ENCODE peak calls at places on chromosomes 7 and 10, in six cellular contexts. C is HS-5; W is occipital lobe; B is AG09319; J is activated effector memory CD4-positive, alpha-beta T cell treated with Interleukin-2 at 50 U/mL for 16 hours; G is activated CD4-positive, alpha-beta T cell treated with anti-CD3 and anti-CD28 coated beads, Interleukin-2, amount 10 ng/mL, durations not matched to agents 7 days and 5 days. P is an unnamed sample.
A peak's percentile ranks its signal among the peaks of the same experiment; 100 is the strongest.

GRCh38 chr10:5545011-5545410 is 20.2 kb downstream of the CALML3 start:
- DNase-seq in B (no peak), G (no peak), C (no peak), J (no peak), W (no peak), P (no peak)

GRCh38 chr10:66964946-66965345 is 39.1 kb downstream of the LRRTM3 start:
- DNase-seq in G (no peak), B (no peak), C (no peak), J (no peak), W (no peak), P (no peak)

GRCh38 chr7:15571303-15571878 is 9.6 kb upstream of the AGMO start:
- DNase-seq in G (no peak), J (no peak), B (no peak), W (no peak), C (peak; percentile 24), P (no peak)

GRCh38 chr10:24363070-24363469 is 154.1 kb downstream of the KIAA1217 start:
- DNase-seq in W (no peak), G (no peak), J (no peak), C (no peak), B (no peak), P (no peak)

GRCh38 chr10:95395947-95396449 is 105.2 kb upstream of the PDLIM1 start:
- DNase-seq in C (no peak), B (no peak), G (no peak), J (no peak), W (no peak), P (no peak)

GRCh38 chr10:133544506-133544905 is 17.3 kb downstream of the CYP2E1 start:
- DNase-seq in B (no peak), J (no peak), C (no peak), G (no peak), W (no peak), P (no peak)

GRCh38 chr10:47050618-47051455 is 139.6 kb downstream of the PTPN20 start:
- DNase-seq in G (no peak), W (no peak), C (no peak), J (no peak), B (no peak), P (no peak)

GRCh38 chr7:8212638-8213037 is 49.3 kb downstream of the ICA1 start:
- DNase-seq in G (no peak), J (no peak), W (no peak), C (no peak), B (no peak), P (no peak)

GRCh38 chr10:94890264-94891022 is 48.0 kb upstream of the CYP2C9 start:
- DNase-seq in J (no peak), C (no peak), B (no peak), G (no peak), W (no peak), P (no peak)

GRCh38 chr7:27214587-27214950 is 14.7 kb upstream of the HOXA13 start:
- DNase-seq in G (no peak), B (no peak), C (no peak), J (no peak), W (no peak), P (no peak)

GRCh38 chr7:87146740-87147386 is 5.4 kb upstream of the DMTF1 start:
- DNase-seq in C (no peak), G (no peak), B (no peak), J (no peak), W (no peak), P (no peak)

GRCh38 chr10:29908977-29909376 is 150.4 kb downstream of the JCAD start:
- DNase-seq in C (no peak), G (peak; percentile 46), B (no peak), J (no peak), W (no peak), P (peak; percentile 78)

GRCh38 chr10:97991875-97992274 is 38.5 kb downstream of the CRTAC1 start:
- DNase-seq in C (no peak), G (no peak), J (no peak), W (no peak), B (no peak), P (peak; percentile 45)

GRCh38 chr7:82678716-82679115 is 235.1 kb upstream of the CACNA2D1 start:
- DNase-seq in B (no peak), G (peak; percentile 11), J (no peak), W (no peak), C (no peak), P (peak; percentile 25)

GRCh38 chr7:121561717-121562116 is 165.6 kb upstream of the FAM3C start:
- DNase-seq in W (no peak), J (no peak), B (no peak), C (no peak), G (no peak), P (peak; percentile 44)

GRCh38 chr10:35056686-35057085 is 33.5 kb downstream of the CUL2 start:
- DNase-seq in C (no peak), W (no peak), G (no peak), B (no peak), J (no peak), P (no peak)

GRCh38 chr10:68559872-68560200 is 301 bp upstream of the TET1 start:
- DNase-seq in W (no peak), B (no peak), G (no peak), C (no peak), J (no peak), P (peak; percentile 70)

GRCh38 chr7:135282621-135283295 is 49.1 kb downstream of the STRA8 start:
- DNase-seq in B (no peak), J (peak; percentile 8), C (no peak), W (no peak), G (peak; percentile 7), P (no peak)

GRCh38 chr7:134686782-134687181 is 40.1 kb downstream of the BPGM start:
- DNase-seq in W (no peak), B (no peak), G (no peak), J (no peak), C (no peak), P (peak; percentile 39)

GRCh38 chr10:117610321-117610720 is 67.8 kb downstream of the EMX2 start:
- DNase-seq in C (no peak), G (no peak), W (no peak), J (no peak), B (no peak), P (no peak)

GRCh38 chr10:12466701-12467100 is 117.4 kb downstream of the CAMK1D start:
- DNase-seq in B (no peak), C (no peak), W (no peak), G (no peak), J (no peak), P (peak; percentile 97)

GRCh38 chr10:76432274-76433012 is 1001.0 kb downstream of the LRMDA start:
- DNase-seq in G (no peak), B (peak; percentile 45), W (no peak), C (peak; percentile 80), J (no peak), P (no peak)

GRCh38 chr7:124060528-124060927 is 27.7 kb upstream of the TMEM229A start:
- DNase-seq in J (no peak), B (no peak), W (no peak), G (no peak), C (no peak), P (no peak)